ENCODE peak calls at places on chromosomes 6 and 20, in five cellular contexts. X is psoas muscle, V is body of pancreas, O is lower lobe of right lung, U is GM23248. I is an unnamed sample.

GRCh38 chr20:44406572-44407100 is 51.1 kb downstream of the HNF4A start:
- DNase-seq in X (no peak), V (no peak), O (no peak), U (no peak), I (no peak)

GRCh38 chr6:42232035-42232434 is 14.4 kb upstream of the MRPS10 start:
- DNase-seq in X (no peak), V (no peak), O (no peak), U (no peak), I (no peak)

GRCh38 chr20:44810061-44810390 is 320 bp downstream of the RIMS4 start:
- DNase-seq in X (no peak), V (no peak), O (no peak), U (peak; percentile 36), I (no peak)

GRCh38 chr6:44131880-44132279 is 4.5 kb downstream of the TMEM63B start:
- DNase-seq in X (no peak), V (no peak), O (no peak), U (no peak), I (no peak)

GRCh38 chr6:16205377-16206144 is 32.8 kb upstream of the GMPR start:
- DNase-seq in X (no peak), V (peak; percentile 33), O (no peak), U (peak; percentile 86), I (no peak)

GRCh38 chr20:51958636-51959542 is 156.6 kb upstream of the SALL4 start:
- DNase-seq in X (no peak), V (no peak), O (no peak), U (no peak), I (no peak)

GRCh38 chr6:97322811-97323210 is 39.8 kb upstream of the MMS22L start:
- DNase-seq in X (no peak), V (no peak), O (no peak), U (peak; percentile 87), I (no peak)

GRCh38 chr20:10806539-10806938 is 132.7 kb upstream of the JAG1 start:
- DNase-seq in X (no peak), V (no peak), O (no peak), U (no peak), I (no peak)

GRCh38 chr20:53152228-53152627 is 180.1 kb downstream of the TSHZ2 start:
- DNase-seq in X (no peak), V (no peak), O (no peak), U (no peak), I (no peak)

GRCh38 chr6:34151321-34152041 is 5.6 kb upstream of the GRM4 start:
- DNase-seq in X (no peak), V (no peak), O (no peak), U (no peak), I (no peak)

GRCh38 chr6:35449287-35449881 is 2.8 kb upstream of the FANCE start:
- DNase-seq in X (no peak), V (peak; percentile 37), O (no peak), U (peak; percentile 88), I (peak; percentile 25)

GRCh38 chr6:39279539-39279938 is 34.7 kb downstream of the KCNK17 start:
- DNase-seq in X (no peak), V (no peak), O (no peak), U (no peak), I (no peak)

GRCh38 chr6:23874985-23875384 is 251.0 kb upstream of the NRSN1 start:
- DNase-seq in X (no peak), V (no peak), O (no peak), U (no peak), I (no peak)

GRCh38 chr6:17865798-17866725 is 121.4 kb downstream of the KIF13A start:
- DNase-seq in X (peak; percentile 80), V (peak; percentile 28), O (no peak), U (peak; percentile 99), I (peak; percentile 58)

GRCh38 chr20:45523833-45524232 is 8.4 kb upstream of the SPINT3 start:
- DNase-seq in X (no peak), V (no peak), O (no peak), U (peak; percentile 18), I (no peak)

GRCh38 chr6:125798734-125799510 is 8.2 kb downstream of the NCOA7 start:
- DNase-seq in X (no peak), V (no peak), O (no peak), U (peak; percentile 18), I (no peak)

GRCh38 chr20:54335299-54335698 is 127.4 kb downstream of the PFDN4 start:
- DNase-seq in X (no peak), V (no peak), O (no peak), U (peak; percentile 59), I (no peak)

GRCh38 chr6:254011-254410 is 38.3 kb upstream of the DUSP22 start:
- DNase-seq in X (peak; percentile 22), V (no peak), O (no peak), U (peak; percentile 49), I (no peak)

GRCh38 chr6:139402935-139403386 is 28.5 kb upstream of the CITED2 start:
- DNase-seq in X (no peak), V (peak; percentile 31), O (no peak), U (peak; percentile 95), I (no peak)

GRCh38 chr6:166615059-166615770 is 11.8 kb downstream of the RPS6KA2 start:
- DNase-seq in X (no peak), V (no peak), O (no peak), U (peak; percentile 64), I (no peak)

GRCh38 chr6:110053395-110054240 is 75.5 kb downstream of the GPR6 start:
- DNase-seq in X (no peak), V (peak; percentile 45), O (no peak), U (peak; percentile 75), I (no peak)

GRCh38 chr6:3625980-3626533 is 125.5 kb downstream of the PXDC1 start:
- DNase-seq in X (no peak), V (no peak), O (no peak), U (no peak), I (no peak)

GRCh38 chr6:35011096-35012041 is 122.3 kb downstream of the ANKS1A start:
- DNase-seq in X (no peak), V (no peak), O (no peak), U (no peak), I (no peak)

GRCh38 chr6:1604347-1604990 is 5.2 kb upstream of the FOXC1 start:
- DNase-seq in X (peak; percentile 70), V (peak; percentile 54), O (peak; percentile 74), U (peak; percentile 80), I (peak; percentile 22)

GRCh38 chr20:32316667-32317066 is 39.2 kb downstream of the KIF3B start:
- DNase-seq in X (no peak), V (peak; percentile 90), O (no peak), U (peak; percentile 65), I (no peak)

GRCh38 chr20:17664025-17664638 is 17.9 kb downstream of the RRBP1 start:
- DNase-seq in X (no peak), V (no peak), O (no peak), U (no peak), I (no peak)

GRCh38 chr6:75608304-75608703 is 6.6 kb downstream of the SENP6 start:
- DNase-seq in X (no peak), V (no peak), O (no peak), U (no peak), I (no peak)

GRCh38 chr20:52923123-52923543 is 49.0 kb upstream of the TSHZ2 start:
- DNase-seq in X (no peak), V (no peak), O (no peak), U (peak; percentile 99), I (no peak)

GRCh38 chr20:6079011-6079410 is 25.2 kb upstream of the LRRN4 start:
- DNase-seq in X (no peak), V (no peak), O (no peak), U (no peak), I (no peak)

GRCh38 chr6:134253681-134254080 is 64.2 kb downstream of the SGK1 start:
- DNase-seq in X (no peak), V (peak; percentile 75), O (no peak), U (peak; percentile 83), I (no peak)

GRCh38 chr6:143325379-143326140 is 124.9 kb downstream of the ADAT2 start:
- DNase-seq in X (no peak), V (no peak), O (no peak), U (peak; percentile 66), I (no peak)

GRCh38 chr20:41654292-41654691 is 36.1 kb upstream of the CHD6 start:
- DNase-seq in X (no peak), V (peak; percentile 66), O (no peak), U (no peak), I (no peak)

GRCh38 chr20:41649489-41649888 is 31.3 kb upstream of the CHD6 start:
- DNase-seq in X (no peak), V (no peak), O (no peak), U (no peak), I (no peak)

GRCh38 chr20:41654884-41655283 is 36.7 kb upstream of the CHD6 start:
- DNase-seq in X (no peak), V (no peak), O (no peak), U (peak; percentile 27), I (no peak)

GRCh38 chr20:41645372-41645771 is 27.2 kb upstream of the CHD6 start:
- DNase-seq in X (no peak), V (no peak), O (no peak), U (no peak), I (no peak)

GRCh38 chr20:41650221-41650948 is 32.2 kb upstream of the CHD6 start:
- DNase-seq in X (no peak), V (peak; percentile 61), O (no peak), U (no peak), I (no peak)
- H3K27ac ChIP-seq in X (no peak overlapping the region), V (no peak overlapping the region), O (no peak overlapping the region), U (no peak overlapping the region), I (no peak overlapping the region)

DNA sequence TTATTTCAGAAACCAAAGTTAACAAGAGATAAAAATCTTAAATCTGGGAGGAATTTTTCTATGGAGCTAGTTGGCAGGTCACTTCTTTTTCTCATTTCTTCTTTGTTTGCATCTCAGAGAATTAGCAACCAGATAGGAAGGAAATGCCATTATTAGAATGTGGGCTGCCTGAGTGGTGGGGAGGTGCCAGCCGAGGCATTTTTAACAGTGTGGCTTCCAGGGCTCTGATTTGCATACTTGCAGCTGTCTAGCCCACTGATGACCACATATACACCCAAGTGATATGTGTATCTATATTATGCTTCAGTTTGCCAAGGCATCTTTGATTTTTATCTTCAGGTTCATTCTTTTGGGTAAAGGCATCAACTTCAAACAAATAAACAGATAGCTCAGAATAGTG is 206.7 kb downstream of the CLIC5 start:
- DNase-seq in X (no peak), V (no peak), O (no peak), U (no peak), I (no peak)
- H3K27ac ChIP-seq in X (no peak overlapping the region), V (no peak overlapping the region), O (no peak overlapping the region), U (no peak overlapping the region), I (no peak overlapping the region)

GRCh38 chr20:49784291-49784690 is 28.3 kb upstream of the SLC9A8 start:
- DNase-seq in X (no peak), V (no peak), O (no peak), U (no peak), I (no peak)
- H3K27ac ChIP-seq in X (no peak overlapping the region), V (no peak overlapping the region), O (no peak overlapping the region), U (no peak overlapping the region), I (no peak overlapping the region)

GRCh38 chr6:117266948-117267347 is 1.6 kb downstream of the VGLL2 start:
- DNase-seq in X (no peak), V (no peak), O (no peak), U (no peak), I (no peak)

GRCh38 chr6:117264487-117265424 is 602 bp upstream of the VGLL2 start:
- DNase-seq in X (no peak), V (no peak), O (no peak), U (peak; percentile 55), I (no peak)

GRCh38 chr6:117265425-117266266 is at the start of gene VGLL2:
- DNase-seq in X (peak; percentile 79), V (peak; percentile 35), O (peak; percentile 54), U (peak; percentile 77), I (no peak)

GRCh38 chr6:117266267-117266797 is 974 bp downstream of the VGLL2 start:
- DNase-seq in X (no peak), V (no peak), O (no peak), U (peak; percentile 12), I (no peak)

GRCh38 chr6:117263353-117263927 is 1.9 kb upstream of the VGLL2 start:
- DNase-seq in X (no peak), V (no peak), O (no peak), U (no peak), I (no peak)
- H3K27ac ChIP-seq in X (no peak overlapping the region), V (no peak overlapping the region), O (no peak overlapping the region), U (no peak overlapping the region), I (no peak overlapping the region)